ENCODE peak calls at places on chromosomes 1 and 21, in seven cellular contexts. J is sigmoid colon, Z is ovary, U is breast epithelium, H is testis, R is IMR-90, T is right lobe of liver. L is an unnamed sample. For H3K4me1, the result is how much of the 10 kb centered on the place peaks cover.

GRCh38 chr1:94648225-94649007 is 106.9 kb upstream of the F3 start:
- DNase-seq in J (peak), Z (peak), U (no peak), H (peak), R (peak), T (no peak), L (no peak)

GRCh38 chr1:229596961-229597699 is 28.8 kb downstream of the TAF5L start:
- DNase-seq in J (peak), Z (no peak), U (no peak), H (no peak), R (peak), T (no peak), L (peak)

GRCh38 chr21:38831526-38832467 is 26.1 kb downstream of the ETS2 start:
- DNase-seq in J (peak), Z (no peak), U (no peak), H (peak), R (peak), T (no peak), L (peak)

GRCh38 chr1:20141001-20141400 is 1.9 kb downstream of the PLA2G2F start:
- DNase-seq in J (peak), Z (no peak), U (no peak), H (no peak), R (no peak), T (no peak), L (no peak)

GRCh38 chr21:18759267-18759666 is 355.7 kb upstream of the TMPRSS15 start:
- DNase-seq in J (no peak), Z (no peak), U (no peak), H (no peak), R (no peak), T (no peak), L (no peak)

GRCh38 chr1:43035821-43036456 is 77.3 kb upstream of the SLC2A1 start:
- DNase-seq in J (no peak), Z (no peak), U (no peak), H (no peak), R (no peak), T (no peak), L (no peak)

GRCh38 chr1:94980049-94980908 is 53.4 kb upstream of the CNN3 start:
- DNase-seq in J (no peak), Z (no peak), U (no peak), H (no peak), R (peak), T (no peak), L (no peak)

GRCh38 chr1:219478811-219479210 is 134.1 kb downstream of the ZC3H11B start:
- DNase-seq in J (no peak), Z (no peak), U (no peak), H (no peak), R (no peak), T (no peak), L (no peak)

GRCh38 chr1:159973350-159973940 is 19.4 kb upstream of the SLAMF9 start:
- DNase-seq in J (no peak), Z (no peak), U (no peak), H (no peak), R (no peak), T (no peak), L (no peak)

GRCh38 chr1:165854101-165854845 is 26.9 kb downstream of the UCK2 start:
- DNase-seq in J (no peak), Z (no peak), U (no peak), H (no peak), R (peak), T (no peak), L (no peak)

GRCh38 chr21:45032977-45033705 is 41.2 kb upstream of the ADARB1 start:
- DNase-seq in J (peak), Z (peak), U (no peak), H (peak), R (no peak), T (peak), L (peak)

GRCh38 chr1:225424562-225425210 is 3.2 kb downstream of the LBR start:
- DNase-seq in J (no peak), Z (no peak), U (no peak), H (no peak), R (peak), T (no peak), L (no peak)

GRCh38 chr1:152047607-152047953 is 10.8 kb upstream of the S100A11 start:
- DNase-seq in J (peak), Z (peak), U (peak), H (no peak), R (peak), T (no peak), L (no peak)

GRCh38 chr1:223208164-223209075 is 65.4 kb upstream of the TLR5 start:
- DNase-seq in J (no peak), Z (no peak), U (no peak), H (no peak), R (no peak), T (no peak), L (no peak)

GRCh38 chr1:201703646-201704438 is 125.1 kb upstream of the IPO9 start:
- DNase-seq in J (peak), Z (peak), U (peak), H (peak), R (peak), T (peak), L (peak)

GRCh38 chr1:151238467-151238739 is 16.1 kb upstream of the PSMD4 start:
- DNase-seq in J (no peak), Z (no peak), U (no peak), H (no peak), R (peak), T (no peak), L (no peak)

GRCh38 chr1:83996621-83997020 is 2.3 kb downstream of the TTLL7 start:
- DNase-seq in J (no peak), Z (no peak), U (no peak), H (no peak), R (peak), T (no peak), L (no peak)

GRCh38 chr1:90723561-90724108 is 6.5 kb upstream of the BARHL2 start:
- DNase-seq in J (no peak), Z (no peak), U (no peak), H (peak), R (no peak), T (no peak), L (no peak)

GRCh38 chr1:71307451-71307850 is 226.6 kb upstream of the ZRANB2 start:
- DNase-seq in J (no peak), Z (no peak), U (no peak), H (no peak), R (peak), T (no peak), L (no peak)

GRCh38 chr1:40868051-40868723 is 6.0 kb upstream of the CITED4 start:
- DNase-seq in J (no peak), Z (no peak), U (no peak), H (no peak), R (peak), T (no peak), L (no peak)

GRCh38 chr1:226736001-226736907 is 2.8 kb downstream of the ITPKB start:
- DNase-seq in J (peak), Z (peak), U (no peak), H (no peak), R (no peak), T (no peak), L (no peak)

GRCh38 chr1:69400128-69400527 is 167.6 kb upstream of the LRRC7 start:
- DNase-seq in J (no peak), Z (no peak), U (no peak), H (no peak), R (no peak), T (no peak), L (no peak)

GRCh38 chr1:110163591-110163990 is 13.3 kb downstream of the SLC6A17 start:
- DNase-seq in J (no peak), Z (no peak), U (no peak), H (no peak), R (no peak), T (no peak), L (no peak)

GRCh38 chr1:172417552-172417951 is 2.9 kb upstream of the C1orf105 start:
- DNase-seq in J (no peak), Z (no peak), U (no peak), H (no peak), R (no peak), T (no peak), L (no peak)

GRCh38 chr1:241557551-241558193 is 25.5 kb downstream of the KMO start:
- DNase-seq in J (no peak), Z (no peak), U (no peak), H (no peak), R (no peak), T (peak), L (no peak)

GRCh38 chr1:168369655-168370054 is 89.0 kb downstream of the TBX19 start:
- DNase-seq in J (no peak), Z (no peak), U (no peak), H (no peak), R (no peak), T (no peak), L (no peak)

GRCh38 chr1:150552692-150553278 is 3.6 kb downstream of the ADAMTSL4 start:
- DNase-seq in J (no peak), Z (peak), U (no peak), H (no peak), R (no peak), T (no peak), L (no peak)

GRCh38 chr1:41919764-41920397 is 1.2 kb upstream of the HIVEP3 start:
- DNase-seq in J (no peak), Z (no peak), U (no peak), H (no peak), R (peak), T (peak), L (peak)
- TF ChIP-seq POLR2A in J (no peak), Z (no peak), U (no peak), H (no peak), R (no peak), T (no peak), L (no peak)

GRCh38 chr1:31755197-31755611 is 8.9 kb downstream of the ADGRB2 start:
- DNase-seq in J (no peak), Z (no peak), U (peak), H (peak), R (peak), T (peak), L (peak)
- TF ChIP-seq CTCF in J (no peak), Z (no peak), U (no peak), H (no peak), R (no peak), T (no peak), L (no peak)

GRCh38 chr1:200381256-200381980 is 28.4 kb downstream of the ZNF281 start:
- DNase-seq in J (no peak), Z (no peak), U (no peak), H (no peak), R (peak), T (no peak), L (no peak)
- H3K4me1 ChIP-seq in J (under half), Z (under half), U (under half), H (under half), R (under half), T (under half), L (under half)

GRCh38 chr1:203306970-203307541 is 1.7 kb downstream of the BTG2 start:
- DNase-seq in J (peak), Z (peak), U (no peak), H (no peak), R (no peak), T (peak), L (no peak)

GRCh38 chr1:203307690-203308126 is 2.4 kb downstream of the BTG2 start:
- DNase-seq in J (no peak), Z (no peak), U (no peak), H (no peak), R (no peak), T (no peak), L (peak)

GRCh38 chr1:203304919-203305808 is at the start of gene BTG2:
- DNase-seq in J (peak), Z (peak), U (peak), H (peak), R (peak), T (peak), L (peak)

GRCh38 chr1:203305809-203306088 is 430 bp downstream of the BTG2 start:
- DNase-seq in J (peak), Z (no peak), U (no peak), H (no peak), R (no peak), T (no peak), L (no peak)

GRCh38 chr1:203306089-203306969 is 1.0 kb downstream of the BTG2 start:
- DNase-seq in J (peak), Z (peak), U (peak), H (peak), R (peak), T (peak), L (peak)
- TF ChIP-seq POLR2A in J (peak), Z (peak), U (no peak), H (no peak), R (no peak), T (no peak), L (peak)

GRCh38 chr1:156012051-156012817 is 8.5 kb downstream of the SSR2 start:
- DNase-seq in J (no peak), Z (no peak), U (no peak), H (no peak), R (no peak), T (no peak), L (no peak)
- TF ChIP-seq CTCF in J (no peak), Z (no peak), U (no peak), H (no peak), R (no peak), T (no peak), L (no peak)

DNA sequence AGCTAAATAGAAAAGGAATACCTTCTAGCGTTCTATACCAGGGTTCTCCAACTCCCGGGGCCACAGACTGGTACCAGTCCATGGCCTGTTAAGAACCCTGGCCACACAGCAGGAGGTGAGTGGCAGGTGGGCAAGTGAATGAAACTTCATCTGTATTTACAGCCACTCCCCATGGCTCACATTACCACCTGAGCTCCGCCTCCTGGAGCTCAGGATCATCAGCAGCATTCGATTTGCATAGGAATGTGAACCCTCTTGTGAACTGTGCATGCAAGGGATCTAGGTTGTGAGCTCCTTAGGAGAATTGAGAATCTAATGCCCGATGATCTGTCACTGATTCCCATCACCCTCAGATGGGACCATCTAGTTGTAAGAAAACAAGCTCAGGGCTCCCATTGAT is 107.3 kb downstream of the KAZN start:
- DNase-seq in J (no peak), Z (no peak), U (no peak), H (no peak), R (no peak), T (no peak), L (no peak)
- H3K4me1 ChIP-seq in J (under half), Z (under half), U (under half), H (under half), R (under half), T (under half), L (under half)

DNA sequence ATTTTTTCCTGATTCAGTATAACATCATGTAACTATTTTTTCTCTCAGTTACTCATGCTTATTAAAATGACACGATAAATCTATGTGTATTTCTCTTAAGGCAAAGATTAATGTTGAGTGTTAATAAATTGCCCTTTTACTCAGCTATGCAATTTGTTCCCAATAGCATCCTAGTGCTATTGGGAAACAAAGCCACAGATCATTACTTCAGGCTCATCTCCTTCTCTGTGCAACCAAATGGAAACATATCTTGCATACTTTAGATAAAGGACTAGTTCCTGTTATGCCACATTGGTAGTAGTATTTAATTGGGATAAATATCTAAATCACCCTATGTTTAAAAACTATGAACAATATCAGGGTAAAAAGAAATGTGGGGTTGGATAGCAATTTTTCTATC is 106.2 kb downstream of the PLPPR4 start:
- DNase-seq in J (no peak), Z (no peak), U (no peak), H (no peak), R (no peak), T (no peak), L (no peak)
- TF ChIP-seq POLR2A in J (no peak), Z (no peak), U (no peak), H (no peak), R (no peak), T (no peak), L (no peak)

DNA sequence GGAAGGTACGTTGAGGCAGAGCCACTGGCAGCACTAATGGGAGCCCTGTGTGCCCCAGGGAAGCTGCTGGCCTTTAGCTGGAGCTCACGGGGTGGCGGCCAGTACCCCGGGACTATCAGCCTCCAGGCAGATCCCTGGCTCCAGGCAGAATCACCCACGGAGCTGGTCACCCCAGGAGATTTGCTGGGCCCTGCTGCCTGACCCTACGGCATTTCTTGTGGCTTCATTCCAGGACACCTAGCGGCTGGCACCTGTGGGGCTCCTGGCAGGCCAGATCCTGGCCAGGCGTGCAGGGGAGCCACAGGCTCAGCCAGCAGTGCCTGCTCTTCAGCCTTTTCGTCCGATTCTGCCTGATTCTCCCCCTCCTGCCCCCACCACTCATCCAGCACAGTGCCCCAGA is 7.1 kb downstream of the PADI1 start:
- DNase-seq in J (no peak), Z (no peak), U (no peak), H (no peak), R (no peak), T (no peak), L (no peak)
- TF ChIP-seq CTCF in J (no peak), Z (no peak), U (peak), H (no peak), R (no peak), T (no peak), L (no peak)

GRCh38 chr1:158941317-158941716 is 10.0 kb downstream of the PYHIN1 start:
- DNase-seq in J (no peak), Z (no peak), U (no peak), H (no peak), R (no peak), T (no peak), L (no peak)

GRCh38 chr1:158939180-158939579 is 7.8 kb downstream of the PYHIN1 start:
- DNase-seq in J (no peak), Z (no peak), U (no peak), H (no peak), R (no peak), T (no peak), L (no peak)

GRCh38 chr1:158945061-158945460 is 13.7 kb downstream of the PYHIN1 start:
- DNase-seq in J (no peak), Z (no peak), U (no peak), H (no peak), R (no peak), T (no peak), L (no peak)

GRCh38 chr1:158943059-158943458 is 11.7 kb downstream of the PYHIN1 start:
- DNase-seq in J (no peak), Z (no peak), U (no peak), H (no peak), R (peak), T (no peak), L (no peak)

DNA sequence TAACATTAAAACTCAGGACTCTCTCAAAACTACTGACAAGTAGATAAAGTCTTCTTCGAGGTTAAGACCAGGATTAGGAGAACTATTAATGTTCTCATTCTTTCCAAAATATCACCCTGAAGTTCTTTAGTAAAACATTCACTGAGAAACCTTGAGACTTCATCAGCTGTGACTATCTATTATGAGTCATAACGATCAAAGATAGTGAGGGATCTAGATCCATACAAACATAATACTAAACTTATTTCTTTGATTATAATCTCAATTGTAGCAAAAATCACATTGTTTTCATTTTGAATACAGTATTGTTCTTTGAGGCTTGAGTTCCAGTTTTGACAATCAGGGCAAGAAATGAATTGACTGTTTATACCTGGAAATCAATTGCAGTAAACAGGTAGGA is 11.1 kb downstream of the PYHIN1 start:
- DNase-seq in J (no peak), Z (no peak), U (no peak), H (no peak), R (no peak), T (no peak), L (no peak)
- H3K4me1 ChIP-seq in J (under half), Z (under half), U (under half), H (under half), R (under half), T (under half), L (under half)

GRCh38 chr1:2555634-2556276 is 416 bp upstream of the TNFRSF14 start:
- DNase-seq in J (peak), Z (peak), U (peak), H (peak), R (no peak), T (peak), L (peak)
- TF ChIP-seq POLR2A in J (peak), Z (peak), U (peak), H (peak), R (no peak), T (peak), L (peak)